ENCODE peak calls at places on chromosomes 6 and 20, in four cellular contexts. G, I, S and F are unnamed samples. For H3K4me1, the result is how much of the 10 kb centered on the place peaks cover.

GRCh38 chr6:140078552-140079126 is 704.2 kb upstream of the CITED2 start:
- DNase-seq in G (no peak), I (peak), S (no peak), F (no peak)

GRCh38 chr20:3115190-3116107 is 30.9 kb upstream of the AVP start:
- DNase-seq in G (no peak), I (peak), S (peak), F (peak)

GRCh38 chr6:26157150-26157837 is 70.1 kb downstream of the HFE start:
- DNase-seq in G (peak), I (peak), S (peak), F (peak)

GRCh38 chr6:117829594-117830319 is 77.3 kb upstream of the SLC35F1 start:
- DNase-seq in G (no peak), I (peak), S (no peak), F (no peak)

GRCh38 chr6:45169815-45170214 is 158.3 kb upstream of the RUNX2 start:
- DNase-seq in G (no peak), I (no peak), S (no peak), F (no peak)

GRCh38 chr6:168577496-168577895 is 136.5 kb downstream of the SMOC2 start:
- DNase-seq in G (no peak), I (no peak), S (no peak), F (no peak)

GRCh38 chr20:6490849-6491248 is 276.6 kb upstream of the BMP2 start:
- DNase-seq in G (no peak), I (no peak), S (no peak), F (no peak)

GRCh38 chr20:15930324-15931305 is 642.6 kb downstream of the KIF16B start:
- DNase-seq in G (no peak), I (peak), S (no peak), F (peak)

GRCh38 chr6:114634016-114634415 is 291.2 kb upstream of the HS3ST5 start:
- DNase-seq in G (no peak), I (no peak), S (no peak), F (no peak)

GRCh38 chr6:24529985-24530384 is 35.2 kb downstream of the ALDH5A1 start:
- DNase-seq in G (no peak), I (peak), S (no peak), F (no peak)

GRCh38 chr6:11848252-11848651 is 69.6 kb upstream of the ADTRP start:
- DNase-seq in G (no peak), I (no peak), S (no peak), F (no peak)

GRCh38 chr6:81572020-81572419 is 180.5 kb downstream of the TENT5A start:
- DNase-seq in G (no peak), I (no peak), S (no peak), F (no peak)

GRCh38 chr20:46126440-46127056 is 8.4 kb downstream of the CD40 start:
- DNase-seq in G (no peak), I (no peak), S (no peak), F (no peak)

GRCh38 chr20:47117789-47118188 is 223.1 kb downstream of the EYA2 start:
- DNase-seq in G (no peak), I (no peak), S (no peak), F (no peak)

GRCh38 chr20:1827974-1828785 is 67.0 kb upstream of the SIRPA start:
- DNase-seq in G (peak), I (peak), S (no peak), F (no peak)

GRCh38 chr6:7077856-7078255 is 29.9 kb upstream of the RREB1 start:
- DNase-seq in G (no peak), I (no peak), S (no peak), F (no peak)

GRCh38 chr6:84428300-84428907 is 201.0 kb upstream of the CEP162 start:
- DNase-seq in G (peak), I (peak), S (peak), F (peak)

GRCh38 chr6:14499804-14500203 is 382.2 kb downstream of the CD83 start:
- DNase-seq in G (no peak), I (peak), S (no peak), F (no peak)

GRCh38 chr6:4670824-4671409 is 105.3 kb upstream of the CDYL start:
- DNase-seq in G (no peak), I (peak), S (no peak), F (no peak)

GRCh38 chr20:62627901-62628612 is 14.2 kb upstream of the SLCO4A1 start:
- DNase-seq in G (peak), I (peak), S (no peak), F (peak)

GRCh38 chr20:39214778-39215177 is 252.6 kb downstream of the DHX35 start:
- DNase-seq in G (no peak), I (no peak), S (peak), F (no peak)

GRCh38 chr6:42166444-42167141 is 6.6 kb upstream of the GUCA1A start:
- DNase-seq in G (peak), I (peak), S (peak), F (peak)

GRCh38 chr6:49552596-49552995 is 2.1 kb downstream of the C6orf141 start:
- DNase-seq in G (no peak), I (no peak), S (no peak), F (no peak)

GRCh38 chr20:25030649-25031026 is 27.3 kb downstream of the ACSS1 start:
- DNase-seq in G (peak), I (no peak), S (no peak), F (no peak)

GRCh38 chr6:10175330-10175729 is 239.5 kb downstream of the TFAP2A start:
- DNase-seq in G (no peak), I (no peak), S (no peak), F (no peak)
- H3K4me1 ChIP-seq in G (under half), I (under half), S (under half), F (under half)

GRCh38 chr6:137926985-137927384 is 59.9 kb downstream of the TNFAIP3 start:
- DNase-seq in G (no peak), I (no peak), S (no peak), F (no peak)
- H3K27ac ChIP-seq in G (no peak), I (no peak), S (peak), F (no peak)

GRCh38 chr6:146359123-146359522 is 184.5 kb upstream of the RAB32 start:
- DNase-seq in G (no peak), I (peak), S (no peak), F (no peak)
- H3K4me1 ChIP-seq in G (under half), I (under half), S (under half), F (under half)

GRCh38 chr20:44231193-44231592 is 15.9 kb upstream of the GDAP1L1 start:
- DNase-seq in G (no peak), I (no peak), S (no peak), F (no peak)
- H3K27ac ChIP-seq in G (no peak), I (no peak), S (no peak), F (no peak)

GRCh38 chr6:124887872-124888580 is 74.2 kb upstream of the RNF217 start:
- DNase-seq in G (no peak), I (peak), S (no peak), F (no peak)
- H3K4me1 ChIP-seq in G (under half), I (under half), S (under half), F (under half)

GRCh38 chr20:50153500-50154377 is at the start of gene PEDS1:
- DNase-seq in G (peak), I (peak), S (peak), F (peak)
- H3K27ac ChIP-seq in G (peak), I (peak), S (peak), F (no peak)

DNA sequence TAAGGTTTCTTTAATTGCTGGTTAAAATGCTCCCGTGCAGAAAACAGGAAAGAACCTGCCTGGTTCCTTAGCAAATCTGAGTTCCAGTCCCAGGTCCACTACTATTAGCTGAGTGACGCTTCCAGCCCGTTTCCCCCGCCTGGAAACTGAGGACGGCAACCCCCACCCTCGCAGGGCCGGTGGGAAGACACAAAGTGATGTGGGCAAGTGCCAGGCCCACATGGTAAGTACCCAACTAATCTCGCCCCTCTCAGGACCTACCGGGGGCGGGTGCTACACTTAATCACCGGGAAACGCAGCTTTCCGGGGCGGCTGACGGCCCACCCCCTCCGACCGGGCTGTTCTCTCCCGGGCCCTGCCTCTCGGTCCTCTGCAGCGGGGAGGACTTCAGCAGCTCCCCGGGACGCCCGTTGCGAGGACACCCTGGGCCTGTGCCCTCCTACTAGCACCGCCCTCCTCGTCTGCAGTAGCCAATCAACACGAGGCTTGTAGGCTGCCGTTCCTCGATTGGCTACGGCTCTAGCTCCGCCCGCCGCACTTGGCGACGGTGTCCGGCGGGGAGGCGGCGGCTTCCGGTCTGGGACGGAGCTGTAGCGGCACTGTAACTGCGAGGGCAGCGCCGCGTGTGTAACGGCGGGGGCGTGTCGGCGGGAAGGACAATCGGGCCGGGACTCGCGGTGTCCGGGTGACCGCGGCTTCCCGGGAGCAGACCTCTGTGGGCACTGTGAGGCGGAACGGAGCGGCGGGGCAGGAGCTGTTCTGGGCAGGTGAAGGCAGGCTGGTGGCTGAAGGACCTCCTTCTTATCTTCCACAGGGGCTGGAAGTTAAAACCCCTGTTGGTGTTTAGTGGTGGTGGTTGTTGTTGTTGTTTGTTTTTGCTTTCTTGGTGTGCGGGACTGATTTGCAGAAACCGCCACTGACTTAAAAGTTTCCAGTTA is at the start of gene ZBTB9:
- DNase-seq in G (peak), I (peak), S (peak), F (peak)
- H3K4me1 ChIP-seq in G (under half), I (under half), S (under half), F (under half)

GRCh38 chr6:33589723-33590530 is 9.9 kb upstream of the BAK1 start:
- DNase-seq in G (peak), I (peak), S (peak), F (peak)
- H3K27ac ChIP-seq in G (peak), I (peak), S (no peak), F (no peak)